ENCODE peak calls at places on chromosomes 7 and 10, in five cellular contexts. E is tibial artery; H is GM23338; U is GM03348; R is activated CD8-positive, alpha-beta memory T cell treated with anti-CD3 and anti-CD28 coated beads for 24 hours. P is an unnamed sample.

GRCh38 chr10:29688230-29688634 is 53.5 kb upstream of the SVIL start:
- DNase-seq in U (no peak), E (no peak), R (no peak), H (peak), P (peak)

GRCh38 chr7:48101352-48101751 is 12.3 kb downstream of the UPP1 start:
- DNase-seq in E (no peak), R (peak), U (no peak), H (no peak), P (no peak)

GRCh38 chr7:85833071-85833470 is 646.2 kb upstream of the SEMA3D start:
- DNase-seq in H (no peak), R (no peak), U (peak), E (no peak), P (no peak)

GRCh38 chr10:68202965-68203358 is 29.0 kb downstream of the ATOH7 start:
- DNase-seq in H (no peak), R (no peak), U (peak), E (no peak), P (no peak)

GRCh38 chr10:78171633-78172032 is 138.0 kb downstream of the RPS24 start:
- DNase-seq in R (no peak), E (no peak), H (peak), U (no peak), P (no peak)

GRCh38 chr7:26515462-26515861 is 223.8 kb downstream of the SNX10 start:
- DNase-seq in E (no peak), H (no peak), R (no peak), U (no peak), P (no peak)

GRCh38 chr7:137923380-137923779 is 76.6 kb upstream of the DGKI start:
- DNase-seq in H (no peak), R (no peak), E (no peak), U (peak), P (no peak)

GRCh38 chr7:105578496-105578895 is 2.8 kb downstream of the EFCAB10 start:
- DNase-seq in R (no peak), U (no peak), E (no peak), H (no peak), P (no peak)

GRCh38 chr7:85773116-85773783 is 586.4 kb upstream of the SEMA3D start:
- DNase-seq in E (no peak), U (peak), R (no peak), H (no peak), P (no peak)

GRCh38 chr7:22931011-22931410 is 82.9 kb downstream of the HYCC1 start:
- DNase-seq in E (no peak), R (no peak), U (no peak), H (no peak), P (no peak)

GRCh38 chr10:89283988-89284475 is 17.8 kb upstream of the IFIT2 start:
- DNase-seq in U (peak), R (no peak), E (peak), H (peak), P (peak)

GRCh38 chr7:150962743-150963399 is 15.2 kb downstream of the KCNH2 start:
- DNase-seq in E (no peak), U (peak), H (peak), R (peak), P (peak)

GRCh38 chr7:137017221-137017620 is 148.8 kb downstream of the CHRM2 start:
- DNase-seq in R (no peak), H (no peak), E (no peak), U (no peak), P (no peak)

GRCh38 chr7:26153823-26154783 is 2.1 kb downstream of the NFE2L3 start:
- DNase-seq in E (peak), R (peak), H (peak), U (no peak), P (peak)

GRCh38 chr10:110420401-110421193 is 77.1 kb upstream of the DUSP5 start:
- DNase-seq in H (no peak), R (no peak), E (peak), U (no peak), P (no peak)

GRCh38 chr10:24376731-24377130 is 167.8 kb downstream of the KIAA1217 start:
- DNase-seq in E (no peak), H (no peak), U (no peak), R (no peak), P (no peak)

P was measured in neural progenitor cell.